ENCODE peak calls at places on chromosomes 2 and 18, in nine cellular contexts. O is fibroblast of mammary gland; Z is CD4-positive, alpha-beta T cell; C is mesothelial cell of epicardium; Q is HL-60; R is HFFc6; S is GM20000; K is left ventricle myocardium inferior; H is GM13977. G is an unnamed sample.

GRCh38 chr2:235483313-235483712 is 10.5 kb upstream of the AGAP1 start:
- DNase-seq in O (no peak), Z (no peak), C (no peak), Q (no peak), R (no peak), S (no peak), K (no peak), H (no peak), G (no peak)

GRCh38 chr18:59985289-59985688 is 85.5 kb downstream of the PMAIP1 start:
- DNase-seq in O (no peak), Z (no peak), C (no peak), Q (no peak), R (no peak), S (no peak), K (no peak), H (no peak), G (no peak)

GRCh38 chr2:232088771-232089170 is 127.3 kb downstream of the DIS3L2 start:
- DNase-seq in O (peak; percentile 25), Z (no peak), C (no peak), Q (no peak), R (no peak), S (no peak), K (no peak), H (no peak), G (no peak)

GRCh38 chr2:9980520-9980919 is 29.0 kb downstream of the GRHL1 start:
- DNase-seq in O (peak; percentile 49), Z (no peak), C (no peak), Q (no peak), R (peak; percentile 53), S (no peak), K (no peak), H (no peak), G (no peak)

GRCh38 chr2:105339414-105339813 is 2.1 kb downstream of the C2orf49 start:
- DNase-seq in O (no peak), Z (no peak), C (no peak), Q (no peak), R (no peak), S (no peak), K (no peak), H (no peak), G (no peak)

GRCh38 chr18:48929951-48930713 is 20.6 kb downstream of the SMAD7 start:
- DNase-seq in O (peak; percentile 50), Z (no peak), C (no peak), Q (no peak), R (peak; percentile 82), S (no peak), K (no peak), H (no peak), G (peak; percentile 7)

GRCh38 chr2:98020992-98021713 is 25.4 kb upstream of the TMEM131 start:
- DNase-seq in O (no peak), Z (no peak), C (no peak), Q (no peak), R (no peak), S (no peak), K (no peak), H (no peak), G (no peak)

GRCh38 chr2:36459725-36460137 is 104.2 kb downstream of the CRIM1 start:
- DNase-seq in O (peak; percentile 58), Z (no peak), C (no peak), Q (no peak), R (no peak), S (no peak), K (no peak), H (no peak), G (peak; percentile 70)

GRCh38 chr18:56245856-56246575 is 392.4 kb downstream of the TXNL1 start:
- DNase-seq in O (peak; percentile 36), Z (no peak), C (no peak), Q (no peak), R (peak; percentile 87), S (no peak), K (no peak), H (no peak), G (no peak)

GRCh38 chr18:68376931-68377330 is 338.0 kb downstream of the TMX3 start:
- DNase-seq in O (peak; percentile 15), Z (no peak), C (no peak), Q (no peak), R (no peak), S (no peak), K (no peak), H (no peak), G (no peak)

GRCh38 chr2:19748073-19748375 is 153.8 kb downstream of the TTC32 start:
- DNase-seq in O (no peak), Z (no peak), C (no peak), Q (no peak), R (no peak), S (no peak), K (no peak), H (no peak), G (no peak)

GRCh38 chr2:146461068-146461467 is 1383.8 kb upstream of the ACVR2A start:
- DNase-seq in O (no peak), Z (no peak), C (no peak), Q (no peak), R (no peak), S (no peak), K (no peak), H (no peak), G (no peak)

GRCh38 chr18:57249896-57250295 is 102.5 kb upstream of the ST8SIA3 start:
- DNase-seq in O (no peak), Z (no peak), C (no peak), Q (no peak), R (no peak), S (no peak), K (no peak), H (no peak), G (no peak)

DNA sequence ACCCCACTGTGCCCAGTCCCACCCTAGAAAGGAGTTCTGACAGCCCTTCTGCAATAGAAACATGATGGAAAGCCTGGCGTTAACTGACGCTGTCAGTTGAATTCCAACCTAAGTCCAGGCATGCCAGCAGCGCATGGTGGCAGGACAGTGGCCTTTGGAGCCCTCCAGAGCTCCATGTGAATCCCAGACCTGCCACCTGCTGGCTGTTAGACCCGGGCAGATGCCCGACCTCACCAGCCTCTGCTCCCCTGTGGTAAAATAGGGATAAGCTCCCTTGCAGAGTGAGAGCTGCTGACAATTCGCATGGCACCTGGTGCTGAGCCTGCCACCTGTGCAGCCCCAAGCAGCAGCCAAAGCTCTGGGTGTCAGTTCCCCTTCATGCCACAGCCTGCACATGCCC is 138.6 kb downstream of the LOXHD1 start:
- DNase-seq in O (no peak), Z (no peak), C (no peak), Q (no peak), R (no peak), S (no peak), K (peak; percentile 38), H (no peak), G (peak; percentile 44)
- TF ChIP-seq CTCF in O (no peak), Z (no peak), C (no peak), Q (no peak), R (peak; percentile 27), S (no peak), K (peak; percentile 72), H (no peak), G (no peak)

GRCh38 chr18:78683191-78684010 is 296.2 kb upstream of the SALL3 start:
- DNase-seq in O (no peak), Z (no peak), C (no peak), Q (no peak), R (no peak), S (no peak), K (no peak), H (no peak), G (no peak)

GRCh38 chr18:78681934-78682333 is 297.7 kb upstream of the SALL3 start:
- DNase-seq in O (no peak), Z (no peak), C (no peak), Q (no peak), R (no peak), S (no peak), K (no peak), H (no peak), G (no peak)

GRCh38 chr18:78682716-78683115 is 296.9 kb upstream of the SALL3 start:
- DNase-seq in O (no peak), Z (no peak), C (no peak), Q (no peak), R (no peak), S (no peak), K (no peak), H (no peak), G (no peak)

GRCh38 chr18:78679861-78680260 is 299.8 kb upstream of the SALL3 start:
- DNase-seq in O (no peak), Z (no peak), C (no peak), Q (no peak), R (no peak), S (no peak), K (no peak), H (no peak), G (no peak)

GRCh38 chr18:78681396-78681795 is 298.2 kb upstream of the SALL3 start:
- DNase-seq in O (no peak), Z (no peak), C (no peak), Q (no peak), R (no peak), S (no peak), K (no peak), H (no peak), G (no peak)
- TF ChIP-seq CTCF in O (no peak), Z (no peak), C (no peak), Q (no peak), R (no peak), S (no peak), K (no peak), H (no peak), G (no peak)

GRCh38 chr2:173456960-173457359 is 102.3 kb downstream of the CDCA7 start:
- DNase-seq in O (no peak), Z (no peak), C (no peak), Q (no peak), R (no peak), S (no peak), K (no peak), H (no peak), G (no peak)

GRCh38 chr2:173457366-173457765 is 102.7 kb downstream of the CDCA7 start:
- DNase-seq in O (peak; percentile 11), Z (no peak), C (no peak), Q (no peak), R (no peak), S (no peak), K (no peak), H (no peak), G (no peak)

GRCh38 chr2:173462908-173463840 is 108.5 kb downstream of the CDCA7 start:
- DNase-seq in O (no peak), Z (no peak), C (no peak), Q (no peak), R (no peak), S (no peak), K (no peak), H (no peak), G (no peak)

DNA sequence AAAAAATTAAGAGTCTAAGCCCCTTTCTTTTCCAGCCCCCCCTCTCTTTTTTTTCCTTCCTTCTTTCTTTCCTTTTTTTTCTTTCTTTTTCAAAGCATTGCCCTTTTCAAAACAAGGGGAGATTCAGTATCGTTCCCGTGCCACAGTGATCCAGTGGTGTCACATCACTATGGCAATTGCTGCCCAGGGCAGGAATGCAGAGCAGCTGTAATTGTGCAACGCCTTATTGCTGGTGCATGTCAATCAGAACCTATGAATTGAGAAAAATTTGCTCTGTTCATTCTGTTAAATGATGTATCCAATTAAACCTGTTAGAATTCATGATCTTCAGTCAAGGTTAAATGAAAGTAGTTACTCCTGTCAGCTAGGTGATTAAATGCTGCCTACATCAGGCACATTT is 104.7 kb downstream of the CDCA7 start:
- DNase-seq in O (no peak), Z (no peak), C (no peak), Q (no peak), R (no peak), S (no peak), K (no peak), H (no peak), G (no peak)
- TF ChIP-seq CTCF in O (no peak), Z (no peak), C (no peak), Q (no peak), R (no peak), S (no peak), K (no peak), H (no peak), G (no peak)

GRCh38 chr18:70411886-70412443 is 123.1 kb downstream of the SOCS6 start:
- DNase-seq in O (no peak), Z (no peak), C (no peak), Q (no peak), R (no peak), S (no peak), K (no peak), H (no peak), G (no peak)
- TF ChIP-seq CTCF in O (no peak), Z (no peak), C (no peak), Q (no peak), R (peak; percentile 19), S (no peak), K (no peak), H (no peak), G (no peak)

G was measured in thyroid gland.